ENCODE peak calls at places on chromosomes 3 and 15, in six cellular contexts. One of them, this sample, is unnamed.

GRCh38 chr3:127572735-127573134 is 17.8 kb downstream of the TPRA1 start:
- DNase-seq in coronary artery: no peak
- DNase-seq in dorsolateral prefrontal cortex: no peak
- DNase-seq in HFF-Myc: no peak
- DNase-seq in RWPE1: no peak
- DNase-seq in SK-N-SH: no peak
- DNase-seq in this sample: no peak

GRCh38 chr3:187291512-187292132 is at the start of gene MASP1:
- DNase-seq in coronary artery: no peak
- DNase-seq in dorsolateral prefrontal cortex: no peak
- DNase-seq in HFF-Myc: no peak
- DNase-seq in RWPE1: no peak
- DNase-seq in SK-N-SH: no peak
- DNase-seq in this sample: no peak

GRCh38 chr15:63805993-63806980 is 27.5 kb downstream of the HERC1 start:
- DNase-seq in coronary artery: no peak
- DNase-seq in dorsolateral prefrontal cortex: no peak
- DNase-seq in HFF-Myc: no peak
- DNase-seq in RWPE1: no peak
- DNase-seq in SK-N-SH: no peak
- DNase-seq in this sample: no peak

GRCh38 chr3:142958707-142959106 is 4.8 kb downstream of the PAQR9 start:
- DNase-seq in coronary artery: no peak
- DNase-seq in dorsolateral prefrontal cortex: no peak
- DNase-seq in HFF-Myc: no peak
- DNase-seq in RWPE1: peak
- DNase-seq in SK-N-SH: no peak
- DNase-seq in this sample: no peak

GRCh38 chr3:144107923-144108322 is 136.3 kb downstream of the DIPK2A start:
- DNase-seq in coronary artery: no peak
- DNase-seq in dorsolateral prefrontal cortex: no peak
- DNase-seq in HFF-Myc: no peak
- DNase-seq in RWPE1: no peak
- DNase-seq in SK-N-SH: no peak
- DNase-seq in this sample: no peak

GRCh38 chr3:134517796-134518195 is 31.9 kb downstream of the CEP63 start:
- DNase-seq in coronary artery: no peak
- DNase-seq in dorsolateral prefrontal cortex: no peak
- DNase-seq in HFF-Myc: no peak
- DNase-seq in RWPE1: no peak
- DNase-seq in SK-N-SH: no peak
- DNase-seq in this sample: no peak

GRCh38 chr3:106176734-106177133 is 307.9 kb upstream of the CBLB start:
- DNase-seq in coronary artery: no peak
- DNase-seq in dorsolateral prefrontal cortex: no peak
- DNase-seq in HFF-Myc: no peak
- DNase-seq in RWPE1: no peak
- DNase-seq in SK-N-SH: no peak
- DNase-seq in this sample: peak

GRCh38 chr3:24521306-24522154 is 26.9 kb upstream of the THRB start:
- DNase-seq in coronary artery: peak
- DNase-seq in dorsolateral prefrontal cortex: peak
- DNase-seq in HFF-Myc: no peak
- DNase-seq in RWPE1: peak
- DNase-seq in SK-N-SH: peak
- DNase-seq in this sample: peak

GRCh38 chr3:183664913-183665381 is 29.5 kb downstream of the KLHL24 start:
- DNase-seq in coronary artery: no peak
- DNase-seq in dorsolateral prefrontal cortex: no peak
- DNase-seq in HFF-Myc: peak
- DNase-seq in RWPE1: peak
- DNase-seq in SK-N-SH: no peak
- DNase-seq in this sample: no peak

GRCh38 chr15:88518903-88519302 is 27.6 kb downstream of the DET1 start:
- DNase-seq in coronary artery: no peak
- DNase-seq in dorsolateral prefrontal cortex: no peak
- DNase-seq in HFF-Myc: no peak
- DNase-seq in RWPE1: no peak
- DNase-seq in SK-N-SH: no peak
- DNase-seq in this sample: no peak

GRCh38 chr3:85433334-85433733 is 474.5 kb downstream of the CADM2 start:
- DNase-seq in coronary artery: no peak
- DNase-seq in dorsolateral prefrontal cortex: no peak
- DNase-seq in HFF-Myc: no peak
- DNase-seq in RWPE1: no peak
- DNase-seq in SK-N-SH: no peak
- DNase-seq in this sample: no peak

GRCh38 chr15:70795311-70795665 is 31.9 kb upstream of the UACA start:
- DNase-seq in coronary artery: no peak
- DNase-seq in dorsolateral prefrontal cortex: no peak
- DNase-seq in HFF-Myc: peak
- DNase-seq in RWPE1: peak
- DNase-seq in SK-N-SH: no peak
- DNase-seq in this sample: no peak

GRCh38 chr3:111246967-111247760 is 175.5 kb downstream of the NECTIN3 start:
- DNase-seq in coronary artery: no peak
- DNase-seq in dorsolateral prefrontal cortex: no peak
- DNase-seq in HFF-Myc: no peak
- DNase-seq in RWPE1: peak
- DNase-seq in SK-N-SH: no peak
- DNase-seq in this sample: no peak

GRCh38 chr15:65790692-65791334 is 1.3 kb downstream of the DENND4A start:
- DNase-seq in coronary artery: no peak
- DNase-seq in dorsolateral prefrontal cortex: no peak
- DNase-seq in HFF-Myc: no peak
- DNase-seq in RWPE1: no peak
- DNase-seq in SK-N-SH: peak
- DNase-seq in this sample: no peak

GRCh38 chr3:20125912-20126311 is 60.1 kb downstream of the SGO1 start:
- DNase-seq in coronary artery: no peak
- DNase-seq in dorsolateral prefrontal cortex: no peak
- DNase-seq in HFF-Myc: no peak
- DNase-seq in RWPE1: no peak
- DNase-seq in SK-N-SH: no peak
- DNase-seq in this sample: peak

GRCh38 chr15:90213123-90213817 is 12.1 kb downstream of the SEMA4B start:
- DNase-seq in coronary artery: no peak
- DNase-seq in dorsolateral prefrontal cortex: no peak
- DNase-seq in HFF-Myc: no peak
- DNase-seq in RWPE1: no peak
- DNase-seq in SK-N-SH: no peak
- DNase-seq in this sample: no peak

GRCh38 chr15:98981851-98982722 is 25.5 kb downstream of the PGPEP1L start:
- DNase-seq in coronary artery: no peak
- DNase-seq in dorsolateral prefrontal cortex: no peak
- DNase-seq in HFF-Myc: no peak
- DNase-seq in RWPE1: no peak
- DNase-seq in SK-N-SH: no peak
- DNase-seq in this sample: peak

GRCh38 chr15:71103102-71103676 is 12.1 kb upstream of the THSD4 start:
- DNase-seq in coronary artery: peak
- DNase-seq in dorsolateral prefrontal cortex: no peak
- DNase-seq in HFF-Myc: no peak
- DNase-seq in RWPE1: peak
- DNase-seq in SK-N-SH: no peak
- DNase-seq in this sample: no peak

GRCh38 chr3:134840459-134840858 is 45.4 kb downstream of the EPHB1 start:
- DNase-seq in coronary artery: no peak
- DNase-seq in dorsolateral prefrontal cortex: no peak
- DNase-seq in HFF-Myc: no peak
- DNase-seq in RWPE1: no peak
- DNase-seq in SK-N-SH: no peak
- DNase-seq in this sample: no peak

GRCh38 chr15:84937144-84937543 is 44.5 kb upstream of the PDE8A start:
- DNase-seq in coronary artery: no peak
- DNase-seq in dorsolateral prefrontal cortex: no peak
- DNase-seq in HFF-Myc: no peak
- DNase-seq in RWPE1: no peak
- DNase-seq in SK-N-SH: no peak
- DNase-seq in this sample: no peak

GRCh38 chr15:35533130-35534110 is 12.5 kb downstream of the DPH6 start:
- DNase-seq in coronary artery: no peak
- DNase-seq in dorsolateral prefrontal cortex: no peak
- DNase-seq in HFF-Myc: no peak
- DNase-seq in RWPE1: no peak
- DNase-seq in SK-N-SH: no peak
- DNase-seq in this sample: no peak

GRCh38 chr3:64381369-64381768 is 156.1 kb upstream of the PRICKLE2 start:
- DNase-seq in coronary artery: no peak
- DNase-seq in dorsolateral prefrontal cortex: no peak
- DNase-seq in HFF-Myc: no peak
- DNase-seq in RWPE1: no peak
- DNase-seq in SK-N-SH: no peak
- DNase-seq in this sample: no peak

GRCh38 chr15:40508216-40508615 is 37.4 kb downstream of the CHST14 start:
- DNase-seq in coronary artery: no peak
- DNase-seq in dorsolateral prefrontal cortex: no peak
- DNase-seq in HFF-Myc: no peak
- DNase-seq in RWPE1: no peak
- DNase-seq in SK-N-SH: no peak
- DNase-seq in this sample: no peak

GRCh38 chr3:27253831-27254230 is 115.4 kb downstream of the NEK10 start:
- DNase-seq in coronary artery: no peak
- DNase-seq in dorsolateral prefrontal cortex: peak
- DNase-seq in HFF-Myc: peak
- DNase-seq in RWPE1: peak
- DNase-seq in SK-N-SH: peak
- DNase-seq in this sample: peak

GRCh38 chr15:36858423-36858822 is 241.9 kb downstream of the MEIS2 start:
- DNase-seq in coronary artery: no peak
- DNase-seq in dorsolateral prefrontal cortex: no peak
- DNase-seq in HFF-Myc: no peak
- DNase-seq in RWPE1: no peak
- DNase-seq in SK-N-SH: no peak
- DNase-seq in this sample: no peak

GRCh38 chr15:26051771-26052685 is 188.9 kb upstream of the ATP10A start:
- DNase-seq in coronary artery: no peak
- DNase-seq in dorsolateral prefrontal cortex: no peak
- DNase-seq in HFF-Myc: no peak
- DNase-seq in RWPE1: no peak
- DNase-seq in SK-N-SH: no peak
- DNase-seq in this sample: no peak

GRCh38 chr3:52456169-52456799 is 880 bp downstream of the NISCH start:
- DNase-seq in coronary artery: no peak
- DNase-seq in dorsolateral prefrontal cortex: no peak
- DNase-seq in HFF-Myc: no peak
- DNase-seq in RWPE1: peak
- DNase-seq in SK-N-SH: peak
- DNase-seq in this sample: no peak

DNA sequence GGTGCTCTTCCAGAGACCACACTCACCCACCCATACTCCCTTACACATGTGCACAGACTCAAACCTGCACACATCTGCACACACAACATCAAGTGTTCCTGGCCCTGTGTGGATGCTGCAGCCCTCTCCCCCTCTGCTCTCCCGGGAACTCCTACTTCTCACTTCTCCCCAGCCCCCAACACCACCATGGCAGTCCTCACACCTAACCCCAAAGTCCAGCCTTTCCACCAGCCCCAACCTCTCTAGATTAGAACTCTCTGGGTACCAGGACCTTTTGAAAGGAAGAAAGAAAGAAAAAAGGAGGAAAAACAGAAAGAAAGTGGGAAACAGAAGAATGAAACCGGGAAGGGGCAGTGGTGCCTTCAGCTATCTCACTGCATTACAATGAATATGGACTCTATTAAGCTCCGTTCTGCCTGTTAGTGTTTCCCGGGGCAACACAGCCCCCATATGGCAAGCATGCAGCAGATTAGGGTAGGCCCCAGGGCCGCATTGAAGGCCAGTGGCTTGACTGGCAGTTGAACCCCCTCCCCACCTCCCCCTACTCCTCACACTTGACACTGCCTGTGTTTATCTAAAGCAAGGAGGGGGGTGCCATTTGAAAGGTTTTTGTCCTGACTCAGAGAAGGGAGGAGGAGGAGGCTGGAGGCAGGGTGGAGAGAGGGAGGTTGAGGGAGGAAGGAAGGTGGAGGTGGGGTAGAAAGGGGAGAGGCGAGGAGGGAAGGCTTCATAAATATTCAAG is 30.1 kb downstream of the BOC start:
- DNase-seq in coronary artery: no peak
- DNase-seq in dorsolateral prefrontal cortex: no peak
- DNase-seq in HFF-Myc: peak
- DNase-seq in RWPE1: no peak
- DNase-seq in SK-N-SH: peak
- DNase-seq in this sample: no peak
- TF ChIP-seq CTCF in coronary artery: no peak
- TF ChIP-seq CTCF in dorsolateral prefrontal cortex: no peak
- TF ChIP-seq CTCF in HFF-Myc: no peak
- TF ChIP-seq CTCF in RWPE1: no peak
- TF ChIP-seq CTCF in SK-N-SH: no peak
- TF ChIP-seq CTCF in this sample: no peak

GRCh38 chr3:138408751-138409161 is 25.7 kb upstream of the ESYT3 start:
- DNase-seq in coronary artery: peak
- DNase-seq in dorsolateral prefrontal cortex: peak
- DNase-seq in HFF-Myc: no peak
- DNase-seq in RWPE1: no peak
- DNase-seq in SK-N-SH: no peak
- DNase-seq in this sample: no peak
- TF ChIP-seq CTCF in coronary artery: no peak
- TF ChIP-seq CTCF in dorsolateral prefrontal cortex: no peak
- TF ChIP-seq CTCF in HFF-Myc: no peak
- TF ChIP-seq CTCF in RWPE1: no peak
- TF ChIP-seq CTCF in SK-N-SH: no peak
- TF ChIP-seq CTCF in this sample: no peak

GRCh38 chr3:43707266-43707665 is 16.5 kb downstream of the ABHD5 start:
- DNase-seq in coronary artery: no peak
- DNase-seq in dorsolateral prefrontal cortex: no peak
- DNase-seq in HFF-Myc: no peak
- DNase-seq in RWPE1: no peak
- DNase-seq in SK-N-SH: no peak
- DNase-seq in this sample: no peak
- TF ChIP-seq CTCF in coronary artery: no peak
- TF ChIP-seq CTCF in dorsolateral prefrontal cortex: no peak
- TF ChIP-seq CTCF in HFF-Myc: no peak
- TF ChIP-seq CTCF in RWPE1: no peak
- TF ChIP-seq CTCF in SK-N-SH: no peak
- TF ChIP-seq CTCF in this sample: no peak

GRCh38 chr15:69407719-69408400 is 6.3 kb upstream of the KIF23 start:
- DNase-seq in coronary artery: no peak
- DNase-seq in dorsolateral prefrontal cortex: no peak
- DNase-seq in HFF-Myc: no peak
- DNase-seq in RWPE1: no peak
- DNase-seq in SK-N-SH: no peak
- DNase-seq in this sample: no peak

GRCh38 chr15:69412701-69413100 is 1.4 kb upstream of the KIF23 start:
- DNase-seq in coronary artery: no peak
- DNase-seq in dorsolateral prefrontal cortex: no peak
- DNase-seq in HFF-Myc: no peak
- DNase-seq in RWPE1: no peak
- DNase-seq in SK-N-SH: no peak
- DNase-seq in this sample: no peak

GRCh38 chr15:69412274-69412673 is 1.9 kb upstream of the KIF23 start:
- DNase-seq in coronary artery: no peak
- DNase-seq in dorsolateral prefrontal cortex: no peak
- DNase-seq in HFF-Myc: no peak
- DNase-seq in RWPE1: no peak
- DNase-seq in SK-N-SH: no peak
- DNase-seq in this sample: no peak

GRCh38 chr15:69408841-69409240 is 5.3 kb upstream of the KIF23 start:
- DNase-seq in coronary artery: no peak
- DNase-seq in dorsolateral prefrontal cortex: no peak
- DNase-seq in HFF-Myc: no peak
- DNase-seq in RWPE1: no peak
- DNase-seq in SK-N-SH: no peak
- DNase-seq in this sample: no peak

GRCh38 chr15:69410290-69410874 is 3.8 kb upstream of the KIF23 start:
- DNase-seq in coronary artery: no peak
- DNase-seq in dorsolateral prefrontal cortex: peak
- DNase-seq in HFF-Myc: no peak
- DNase-seq in RWPE1: peak
- DNase-seq in SK-N-SH: peak
- DNase-seq in this sample: no peak
- TF ChIP-seq CTCF in coronary artery: no peak
- TF ChIP-seq CTCF in dorsolateral prefrontal cortex: peak
- TF ChIP-seq CTCF in HFF-Myc: peak
- TF ChIP-seq CTCF in RWPE1: peak
- TF ChIP-seq CTCF in SK-N-SH: peak
- TF ChIP-seq CTCF in this sample: no peak